ENCODE peak calls at places on chromosomes 11 and 22, in four cellular contexts. E is stimulated activated CD8-positive, alpha-beta memory T cell treated with anti-CD3 and anti-CD28 coated beads, Interleukin-2, amount 100 ng/mL, for 48 hours; N is COR-L47; C is activated naive CD4-positive, alpha-beta T cell treated with anti-CD3 and anti-CD28 coated beads, Interleukin-2, amount 50 U/mL, for 72 hours. Z is an unnamed sample.

GRCh38 chr11:72720047-72720446 is 32.2 kb downstream of the ARAP1 start:
- DNase-seq in E (no peak), N (no peak), C (no peak), Z (no peak)

GRCh38 chr11:75313457-75314272 is 37.8 kb downstream of the ARRB1 start:
- DNase-seq in E (no peak), N (no peak), C (no peak), Z (no peak)

GRCh38 chr22:20725987-20726558 is 47.8 kb upstream of the SERPIND1 start:
- DNase-seq in E (no peak), N (no peak), C (no peak), Z (no peak)

GRCh38 chr22:46985507-46985882 is 223.0 kb downstream of the TBC1D22A start:
- DNase-seq in E (no peak), N (no peak), C (no peak), Z (no peak)

GRCh38 chr11:100640646-100641045 is 46.4 kb upstream of the ARHGAP42 start:
- DNase-seq in E (no peak), N (peak), C (no peak), Z (no peak)

GRCh38 chr22:22424210-22424800 is 84.2 kb downstream of the ZNF280B start:
- DNase-seq in E (no peak), N (peak), C (no peak), Z (no peak)

GRCh38 chr11:133896642-133897330 is 51.5 kb upstream of the SPATA19 start:
- DNase-seq in E (no peak), N (no peak), C (no peak), Z (no peak)

GRCh38 chr11:62025429-62026105 is 58.1 kb upstream of the FTH1 start:
- DNase-seq in E (peak), N (no peak), C (peak), Z (peak)

GRCh38 chr22:35329114-35329847 is 29.6 kb downstream of the TOM1 start:
- DNase-seq in E (no peak), N (no peak), C (no peak), Z (no peak)

GRCh38 chr11:118536726-118537125 is 5.7 kb downstream of the TMEM25 start:
- DNase-seq in E (no peak), N (no peak), C (no peak), Z (no peak)

GRCh38 chr11:1729692-1730011 is 20.7 kb downstream of the IFITM10 start:
- DNase-seq in E (no peak), N (no peak), C (no peak), Z (no peak)

GRCh38 chr11:109696191-109696897 is 274.4 kb downstream of the C11orf87 start:
- DNase-seq in E (no peak), N (no peak), C (no peak), Z (no peak)

GRCh38 chr11:65792456-65792855 is 5.6 kb downstream of the OVOL1 start:
- DNase-seq in E (no peak), N (no peak), C (no peak), Z (no peak)

GRCh38 chr22:42399315-42400271 is 32.6 kb downstream of the NFAM1 start:
- DNase-seq in E (no peak), N (peak), C (no peak), Z (no peak)

GRCh38 chr11:46294365-46295309 is 17.2 kb downstream of the CREB3L1 start:
- DNase-seq in E (no peak), N (no peak), C (no peak), Z (no peak)

GRCh38 chr22:42993651-42994275 is 21.2 kb downstream of the PACSIN2 start:
- DNase-seq in E (no peak), N (no peak), C (no peak), Z (no peak)

GRCh38 chr22:47498969-47499368 is 736.5 kb downstream of the TBC1D22A start:
- DNase-seq in E (no peak), N (no peak), C (no peak), Z (no peak)

GRCh38 chr11:68380786-68381622 is 68.6 kb downstream of the LRP5 start:
- DNase-seq in E (no peak), N (no peak), C (no peak), Z (peak)

GRCh38 chr11:7591107-7591894 is 77.5 kb downstream of the PPFIBP2 start:
- DNase-seq in E (no peak), N (no peak), C (no peak), Z (no peak)

GRCh38 chr11:119284344-119285157 is 32.4 kb downstream of the MCAM start:
- DNase-seq in E (no peak), N (peak), C (no peak), Z (no peak)

GRCh38 chr11:65884716-65885092 is 3.6 kb downstream of the FIBP start:
- DNase-seq in E (peak), N (peak), C (peak), Z (no peak)

GRCh38 chr11:75896843-75897419 is 81.9 kb downstream of the UVRAG start:
- DNase-seq in E (no peak), N (peak), C (no peak), Z (peak)

GRCh38 chr22:38180841-38181452 is 683 bp downstream of the PLA2G6 start:
- DNase-seq in E (no peak), N (no peak), C (peak), Z (no peak)

GRCh38 chr11:2088746-2089535 is 50.2 kb downstream of the IGF2 start:
- DNase-seq in E (no peak), N (no peak), C (no peak), Z (no peak)

GRCh38 chr11:15113381-15113780 is 1.3 kb upstream of the INSC start:
- DNase-seq in E (no peak), N (no peak), C (no peak), Z (no peak)

GRCh38 chr22:37631448-37632173 is 7.9 kb upstream of the SH3BP1 start:
- DNase-seq in E (no peak), N (no peak), C (no peak), Z (no peak)

GRCh38 chr11:46876471-46876870 is 30.4 kb upstream of the CKAP5 start:
- DNase-seq in E (no peak), N (no peak), C (no peak), Z (no peak)

GRCh38 chr11:61581030-61581928 is at the start of gene SYT7:
- DNase-seq in E (peak), N (peak), C (peak), Z (peak)

Z was measured in glomerular endothelial cell.